ENCODE peak calls at places on chromosomes 12 and 14, in seven cellular contexts. G, U, J, P, I, B and Q are unnamed samples.

GRCh38 chr12:22530-23201 is 43.9 kb upstream of the IQSEC3 start:
- DNase-seq in P (no peak), G (no peak), B (no peak), I (peak), U (no peak), J (no peak), Q (no peak)

GRCh38 chr14:90839024-90839888 is 23.0 kb upstream of the TTC7B start:
- DNase-seq in U (no peak), J (peak), B (no peak), P (no peak), I (no peak), G (no peak), Q (no peak)

GRCh38 chr14:100440207-100440631 is 117.1 kb downstream of the SLC25A47 start:
- DNase-seq in J (peak), U (peak), I (peak), G (peak), P (no peak), B (peak), Q (no peak)

GRCh38 chr14:36067428-36068187 is 108.9 kb downstream of the PTCSC3 start:
- DNase-seq in G (no peak), I (no peak), U (no peak), P (no peak), B (no peak), J (no peak), Q (no peak)

GRCh38 chr12:59131462-59131861 is 211.2 kb upstream of the LRIG3 start:
- DNase-seq in I (no peak), J (no peak), P (no peak), U (no peak), B (no peak), G (no peak), Q (no peak)

GRCh38 chr12:50411051-50411660 is 10.5 kb downstream of the LARP4 start:
- DNase-seq in I (no peak), U (no peak), B (no peak), P (no peak), G (no peak), J (no peak), Q (no peak)

GRCh38 chr14:100898935-100899840 is 4.3 kb downstream of the RTL1 start:
- DNase-seq in U (no peak), P (no peak), J (no peak), I (peak), G (peak), B (no peak), Q (no peak)

GRCh38 chr12:132310181-132311040 is 19.0 kb downstream of the GALNT9 start:
- DNase-seq in G (no peak), J (no peak), P (no peak), B (no peak), I (peak), U (no peak), Q (no peak)

GRCh38 chr12:96882862-96883261 is 24.2 kb upstream of the NEDD1 start:
- DNase-seq in B (no peak), U (no peak), P (peak), I (no peak), G (no peak), J (no peak), Q (no peak)

GRCh38 chr12:128791395-128792322 is 32.1 kb downstream of the SLC15A4 start:
- DNase-seq in G (no peak), J (no peak), I (no peak), P (no peak), B (peak), U (no peak), Q (peak)

GRCh38 chr14:50762001-50762930 is 68.7 kb downstream of the NIN start:
- DNase-seq in P (peak), J (no peak), B (no peak), G (no peak), I (no peak), U (no peak), Q (no peak)

GRCh38 chr14:31070431-31070830 is 44.3 kb upstream of the STRN3 start:
- DNase-seq in I (no peak), J (no peak), P (peak), G (no peak), U (no peak), B (no peak), Q (no peak)

GRCh38 chr12:92928431-92928961 is 599 bp downstream of the EEA1 start:
- DNase-seq in J (peak), G (no peak), P (no peak), B (no peak), I (peak), U (peak), Q (peak)

GRCh38 chr14:74563233-74563585 is 48.8 kb downstream of the LTBP2 start:
- DNase-seq in J (no peak), B (no peak), P (no peak), U (no peak), I (no peak), G (no peak), Q (no peak)

GRCh38 chr14:103008768-103009342 is 48.5 kb downstream of the CDC42BPB start:
- DNase-seq in J (no peak), I (peak), P (no peak), B (no peak), U (no peak), G (no peak), Q (no peak)

GRCh38 chr12:122063691-122064033 is 14.9 kb upstream of the MLXIP start:
- DNase-seq in G (no peak), U (no peak), I (no peak), B (no peak), P (no peak), J (peak), Q (no peak)

GRCh38 chr12:24950231-24950834 is 1.4 kb upstream of the BCAT1 start:
- DNase-seq in I (no peak), P (no peak), J (no peak), U (no peak), G (no peak), B (no peak), Q (no peak)

GRCh38 chr14:51004352-51004800 is 60.1 kb upstream of the PYGL start:
- DNase-seq in I (peak), P (no peak), U (no peak), J (no peak), G (no peak), B (peak), Q (no peak)

GRCh38 chr14:101590616-101591015 is 29.3 kb downstream of the DIO3 start:
- DNase-seq in B (no peak), J (no peak), I (no peak), G (no peak), P (no peak), U (no peak), Q (no peak)

GRCh38 chr12:99495797-99496196 is 151.8 kb upstream of the GARIN6 start:
- DNase-seq in U (no peak), G (no peak), B (no peak), J (no peak), P (no peak), I (peak), Q (no peak)